ENCODE peak calls at places on chromosome 14, in seven cellular contexts. K is H1, M is IMR-90, A is mesenchymal stem cell, W is neuronal stem cell, T is mesendoderm, Z is trophoblast cell. P is an unnamed sample.

GRCh38 chr14:100281286-100282082 is 24.8 kb downstream of the SLC25A29 start:
- DNase-seq in W (no peak), A (no peak), T (no peak), M (no peak), Z (no peak), K (no peak), P (peak)

GRCh38 chr14:76699901-76700590 is 61.2 kb upstream of the VASH1 start:
- DNase-seq in T (no peak), W (no peak), Z (no peak), M (no peak), K (peak), A (no peak), P (no peak)

GRCh38 chr14:75496755-75497154 is 25.5 kb upstream of the BATF start:
- DNase-seq in K (no peak), M (no peak), T (no peak), W (no peak), Z (no peak), A (no peak), P (no peak)

GRCh38 chr14:24734917-24735500 is 101.0 kb upstream of the GZMB start:
- DNase-seq in W (peak), T (peak), A (peak), K (no peak), M (peak), Z (peak), P (no peak)

GRCh38 chr14:38578278-38578681 is 322.4 kb upstream of the CLEC14A start:
- DNase-seq in K (no peak), T (peak), A (peak), M (no peak), Z (no peak), W (no peak), P (no peak)

GRCh38 chr14:28987516-28987915 is 220.9 kb downstream of the FOXG1 start:
- DNase-seq in W (no peak), M (peak), K (no peak), Z (peak), A (no peak), T (no peak), P (no peak)

GRCh38 chr14:51129130-51129529 is 34.2 kb upstream of the TRIM9 start:
- DNase-seq in T (peak), K (no peak), A (no peak), W (no peak), Z (no peak), M (no peak), P (no peak)

GRCh38 chr14:21268612-21269251 is 510 bp downstream of the HNRNPC start:
- DNase-seq in M (peak), A (peak), Z (peak), W (peak), K (no peak), T (peak), P (no peak)

GRCh38 chr14:104442107-104442551 is 137.4 kb upstream of the C14orf180 start:
- DNase-seq in M (no peak), T (no peak), W (no peak), K (peak), A (no peak), Z (no peak), P (peak)

GRCh38 chr14:92898732-92899131 is 24.2 kb upstream of the CHGA start:
- DNase-seq in W (no peak), T (no peak), K (no peak), Z (no peak), A (no peak), M (no peak), P (no peak)

GRCh38 chr14:62373889-62374394 is 611.7 kb downstream of the SNAPC1 start:
- DNase-seq in Z (no peak), K (no peak), W (no peak), A (no peak), M (peak), T (no peak), P (no peak)

GRCh38 chr14:103693514-103693913 is 21.7 kb downstream of the XRCC3 start:
- DNase-seq in Z (peak), K (no peak), W (no peak), T (no peak), A (no peak), M (no peak), P (no peak)

GRCh38 chr14:79861111-79861510 is 350.2 kb downstream of the DIO2 start:
- DNase-seq in K (peak), A (no peak), T (peak), M (no peak), Z (no peak), W (no peak), P (peak)

GRCh38 chr14:22112004-22112403 is 438.4 kb upstream of the OR4E1 start:
- DNase-seq in Z (peak), A (no peak), T (peak), K (peak), W (no peak), M (no peak), P (no peak)

GRCh38 chr14:76827696-76828301 is 1.6 kb downstream of the LRRC74A start:
- DNase-seq in K (no peak), T (no peak), A (no peak), W (no peak), M (no peak), Z (no peak), P (no peak)

GRCh38 chr14:81406863-81407262 is 6.7 kb upstream of the STON2 start:
- DNase-seq in W (no peak), K (no peak), T (no peak), M (peak), Z (no peak), A (no peak), P (no peak)

GRCh38 chr14:49586673-49587460 is 687 bp upstream of the RPS29 start:
- DNase-seq in M (peak), K (no peak), Z (peak), W (peak), T (peak), A (peak), P (no peak)

DNA sequence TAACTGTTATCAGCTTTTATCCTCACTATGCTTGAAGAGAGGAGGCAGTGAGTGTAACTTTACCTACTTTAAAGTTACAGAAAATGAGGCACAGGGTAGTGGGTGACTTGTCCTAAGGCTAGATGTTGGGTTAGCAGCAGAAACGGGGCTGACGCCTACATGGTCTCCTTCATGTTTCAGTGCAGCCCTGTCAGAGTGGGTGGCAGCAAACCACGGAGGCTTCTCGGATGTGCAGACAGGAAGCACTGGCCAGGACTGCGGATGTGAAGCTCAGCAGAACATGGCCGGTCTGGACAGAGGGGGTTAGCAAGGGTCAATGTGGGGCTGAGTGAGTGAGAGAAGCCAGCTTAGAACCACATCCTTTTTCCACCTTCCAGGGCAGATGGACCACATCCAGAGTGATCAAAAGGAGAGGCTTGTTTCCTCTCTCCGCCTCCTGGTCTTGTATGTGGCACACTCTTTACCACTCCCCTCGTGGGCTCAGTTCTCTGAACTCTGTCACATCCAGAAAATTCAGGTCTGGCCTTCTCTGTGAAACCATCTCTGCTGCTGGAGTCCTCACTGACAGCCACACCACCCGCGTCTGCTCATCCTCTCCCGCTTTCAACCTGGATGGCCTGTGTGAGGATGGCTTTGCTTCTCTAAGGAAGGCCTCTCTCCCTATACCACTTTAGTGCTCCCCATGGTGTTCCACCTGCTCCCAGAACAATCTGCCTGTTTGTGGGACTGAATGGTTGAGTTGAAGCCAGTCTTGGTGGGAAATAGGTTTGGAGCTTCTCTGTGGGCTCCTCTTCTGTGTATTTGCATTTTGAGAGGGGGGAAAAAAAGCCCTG is 14.1 kb downstream of the SUSD6 start:
- DNase-seq in Z (no peak), T (no peak), W (no peak), M (peak), K (no peak), A (peak), P (no peak)
- H3K9ac ChIP-seq in Z (no peak), T (no peak), W (no peak), M (no peak), K (no peak), A (no peak), P (no peak)

GRCh38 chr14:84234281-84234680 is 1295.7 kb upstream of the FLRT2 start:
- DNase-seq in A (no peak), W (no peak), Z (peak), T (no peak), K (no peak), M (no peak), P (no peak)
- H3K18ac ChIP-seq in A (no peak), W (no peak), Z (no peak), T (no peak), K (no peak), M (no peak), P (no peak)

GRCh38 chr14:88241810-88242209 is 81.3 kb downstream of the KCNK10 start:
- DNase-seq in T (no peak), M (no peak), W (no peak), A (no peak), Z (no peak), K (no peak), P (no peak)
- H2BK120ac ChIP-seq in T (no peak), M (no peak), W (no peak), A (no peak), Z (no peak), K (no peak), P (no peak)

DNA sequence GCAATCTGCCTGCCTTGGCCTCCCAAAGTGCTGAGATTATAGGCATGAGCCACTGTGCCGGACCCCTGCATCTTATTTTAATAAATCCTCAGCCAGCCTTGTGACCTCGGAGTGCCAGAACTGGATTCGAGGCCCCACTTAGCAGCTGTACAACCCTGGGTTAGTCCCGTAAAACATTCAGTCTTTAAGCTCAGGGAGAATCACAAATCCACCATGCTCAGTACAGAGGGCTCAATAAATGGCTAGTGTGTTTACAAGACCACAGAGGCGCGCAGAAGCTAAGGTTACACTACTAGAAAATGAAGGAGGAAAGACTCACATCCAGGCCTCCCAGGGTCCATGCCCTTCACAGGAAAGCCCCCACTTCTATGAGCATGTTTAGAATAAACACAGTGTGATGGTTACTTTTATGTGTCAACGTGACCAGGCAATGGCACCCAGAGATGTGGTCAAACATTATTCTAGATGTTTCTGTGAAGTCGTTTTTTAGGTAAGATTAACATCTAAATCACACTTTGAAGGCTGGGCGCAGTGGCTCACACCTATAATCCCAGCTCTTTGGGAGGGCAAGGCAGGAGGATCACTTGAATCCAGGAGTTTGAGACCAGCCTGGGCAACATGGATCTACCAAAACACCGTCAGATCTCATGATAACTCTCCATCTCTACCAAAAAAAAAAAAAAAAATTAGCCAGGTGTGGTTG is 55.3 kb downstream of the CLMN start:
- DNase-seq in Z (no peak), M (no peak), A (no peak), T (no peak), K (no peak), W (no peak), P (peak)
- H3K9ac ChIP-seq in Z (no peak), M (no peak), A (no peak), T (no peak), K (no peak), W (no peak), P (no peak)

DNA sequence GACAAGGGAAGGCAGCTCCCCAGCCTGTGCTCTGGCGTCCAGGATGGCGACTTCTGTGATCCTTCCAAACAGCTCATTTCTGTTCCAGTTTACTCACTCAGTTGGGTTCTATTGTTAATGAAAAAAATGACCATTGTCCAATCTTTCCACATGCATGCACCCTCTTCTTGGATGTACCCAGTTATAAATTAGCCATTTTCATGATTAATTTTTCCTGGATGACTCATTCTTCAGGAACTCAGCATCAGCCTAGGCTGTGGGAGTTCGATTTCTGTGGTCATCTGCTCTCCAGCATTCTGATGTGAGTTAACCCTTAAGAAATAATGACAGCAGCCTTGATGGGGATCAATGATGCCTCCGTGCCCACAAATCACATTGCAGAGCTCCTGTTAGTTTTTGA is 926.8 kb downstream of the BCL11B start:
- DNase-seq in K (no peak), M (no peak), Z (no peak), W (no peak), A (no peak), T (no peak), P (no peak)
- H3K18ac ChIP-seq in K (no peak), M (no peak), Z (no peak), W (no peak), A (no peak), T (no peak), P (no peak)

GRCh38 chr14:56826214-56826613 is 15.9 kb upstream of the OTX2 start:
- DNase-seq in K (no peak), Z (no peak), M (no peak), A (no peak), T (no peak), W (no peak), P (no peak)
- H2BK120ac ChIP-seq in K (no peak), Z (no peak), M (no peak), A (no peak), T (no peak), W (no peak), P (no peak)

P was measured in H9.